ENCODE peak calls at places on chromosomes 1 and 21, in four cellular contexts. A is heart right ventricle, Q is uterus, R is SK-N-SH. C is an unnamed sample.

GRCh38 chr1:41533016-41533730 is 48.7 kb upstream of the EDN2 start:
- DNase-seq in A (no peak), Q (peak; percentile 2), R (no peak), C (no peak)

GRCh38 chr1:65979145-65979544 is 186.4 kb downstream of the PDE4B start:
- DNase-seq in A (no peak), Q (no peak), R (no peak), C (peak; percentile 20)

GRCh38 chr21:39316729-39317128 is 3.3 kb upstream of the BRWD1 start:
- DNase-seq in A (no peak), Q (no peak), R (no peak), C (no peak)

GRCh38 chr1:226749467-226749866 is 10.4 kb upstream of the ITPKB start:
- DNase-seq in A (no peak), Q (no peak), R (no peak), C (no peak)

GRCh38 chr1:247337250-247337746 is 5.6 kb upstream of the ZNF496 start:
- DNase-seq in A (no peak), Q (peak; percentile 53), R (no peak), C (no peak)

GRCh38 chr1:56376188-56376984 is 203.0 kb downstream of the PLPP3 start:
- DNase-seq in A (peak; percentile 41), Q (peak; percentile 71), R (peak; percentile 6), C (no peak)

GRCh38 chr1:153030895-153031294 is at the start of gene SPRR1B:
- DNase-seq in A (no peak), Q (no peak), R (no peak), C (no peak)

GRCh38 chr1:119948342-119949214 is 52.3 kb upstream of the ADAM30 start:
- DNase-seq in A (peak; percentile 79), Q (peak; percentile 81), R (peak; percentile 51), C (peak; percentile 88)

GRCh38 chr1:166511754-166512153 is 327.5 kb upstream of the POGK start:
- DNase-seq in A (no peak), Q (no peak), R (no peak), C (no peak)

GRCh38 chr1:106717561-106717960 is 338.9 kb upstream of the PRMT6 start:
- DNase-seq in A (no peak), Q (no peak), R (no peak), C (no peak)

DNA sequence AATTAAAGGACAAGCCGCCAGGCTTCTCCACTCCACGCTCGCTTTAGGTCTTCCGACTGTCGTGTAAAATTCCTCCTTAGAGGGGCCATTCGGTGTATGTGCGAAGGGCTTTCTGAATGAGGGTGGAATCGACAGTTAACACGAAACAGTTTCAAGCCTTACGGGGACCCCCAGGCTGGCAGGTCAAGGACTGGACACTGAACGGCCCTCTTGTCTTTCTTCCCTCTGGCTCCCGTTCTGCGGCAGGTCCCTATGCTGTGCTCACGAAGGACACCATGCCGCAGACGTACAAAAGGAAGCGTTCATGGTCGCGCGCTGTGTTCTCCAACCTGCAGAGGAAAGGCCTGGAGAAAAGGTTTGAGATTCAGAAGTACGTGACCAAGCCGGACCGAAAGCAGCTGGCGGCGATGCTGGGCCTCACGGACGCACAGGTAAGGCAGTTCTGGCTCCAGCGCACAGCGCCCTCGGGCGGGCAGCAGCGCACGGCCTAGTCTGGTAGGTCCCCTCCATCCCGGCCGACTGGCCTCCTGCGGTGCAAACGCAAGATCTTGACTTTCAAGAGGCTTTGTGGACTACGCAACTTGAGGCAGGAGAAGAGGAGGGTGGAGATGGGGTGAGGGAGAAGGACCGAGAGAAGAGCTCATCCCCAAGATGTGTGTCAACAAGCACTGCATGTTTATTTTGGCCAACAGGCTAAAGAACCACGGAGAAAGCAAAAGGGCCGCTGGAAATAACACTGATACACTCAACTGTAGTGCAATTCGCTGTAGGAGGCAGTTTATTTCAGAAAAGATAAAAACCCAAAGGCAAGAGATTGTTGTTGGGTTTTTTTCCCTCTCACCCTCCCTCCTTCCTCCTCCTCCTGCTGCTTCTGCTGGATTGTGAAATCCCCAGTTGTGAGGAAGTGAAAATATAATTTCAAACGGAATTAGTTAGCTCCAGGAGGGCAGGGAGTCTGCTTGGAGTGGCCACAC is 3.0 kb downstream of the HLX start:
- DNase-seq in A (peak; percentile 47), Q (no peak), R (peak; percentile 13), C (peak; percentile 68)
- TF ChIP-seq CTCF in A (peak; percentile 32), Q (no peak), R (no peak), C (no peak)

DNA sequence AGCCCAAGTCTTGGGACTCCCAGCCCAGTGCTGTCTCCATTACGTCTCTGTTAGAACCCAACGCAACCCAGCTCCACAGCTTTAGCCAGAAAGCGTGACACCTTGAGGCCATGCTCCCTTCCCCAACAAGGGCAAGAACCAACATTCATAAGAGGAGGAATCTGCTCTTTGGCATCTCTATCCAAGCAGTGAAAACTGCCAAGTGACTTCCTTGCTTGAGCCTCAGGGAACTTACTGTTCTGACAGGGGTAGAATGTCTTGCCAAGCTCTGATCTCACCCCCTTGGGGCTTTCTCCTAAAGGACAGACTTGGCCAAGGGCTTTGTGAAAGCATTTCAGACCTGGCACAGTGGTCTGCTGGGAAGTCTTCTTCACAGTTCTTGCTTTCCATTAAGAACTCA is 56.6 kb downstream of the SYT6 start:
- DNase-seq in A (no peak), Q (no peak), R (no peak), C (no peak)
- TF ChIP-seq CTCF in A (no peak), Q (no peak), R (no peak), C (no peak)

GRCh38 chr1:1436634-1437032 is 1.1 kb downstream of the VWA1 start:
- DNase-seq in A (no peak), Q (no peak), R (no peak), C (no peak)

GRCh38 chr1:1438531-1439381 is 3.3 kb downstream of the VWA1 start:
- DNase-seq in A (no peak), Q (peak; percentile 21), R (peak; percentile 32), C (no peak)

GRCh38 chr1:1437033-1437903 is 1.8 kb downstream of the VWA1 start:
- DNase-seq in A (no peak), Q (peak; percentile 15), R (peak; percentile 34), C (no peak)

GRCh38 chr1:1439550-1440261 is 4.2 kb downstream of the VWA1 start:
- DNase-seq in A (no peak), Q (no peak), R (peak; percentile 30), C (no peak)

GRCh38 chr1:1437904-1438376 is 2.5 kb downstream of the VWA1 start:
- DNase-seq in A (no peak), Q (no peak), R (peak; percentile 19), C (no peak)
- TF ChIP-seq CTCF in A (no peak), Q (no peak), R (no peak), C (no peak)

GRCh38 chr1:3423245-3423829 is 31.1 kb upstream of the ARHGEF16 start:
- DNase-seq in A (peak; percentile 88), Q (peak; percentile 31), R (no peak), C (no peak)
- TF ChIP-seq CTCF in A (no peak), Q (no peak), R (no peak), C (no peak)

GRCh38 chr1:231363624-231364023 is 25.5 kb downstream of the SPRTN start:
- DNase-seq in A (no peak), Q (no peak), R (no peak), C (no peak)

GRCh38 chr1:231374394-231374793 is 36.3 kb downstream of the SPRTN start:
- DNase-seq in A (no peak), Q (no peak), R (no peak), C (no peak)

GRCh38 chr1:231372501-231372900 is 34.4 kb downstream of the SPRTN start:
- DNase-seq in A (no peak), Q (no peak), R (no peak), C (no peak)

GRCh38 chr1:231369282-231369681 is 31.2 kb downstream of the SPRTN start:
- DNase-seq in A (no peak), Q (no peak), R (no peak), C (no peak)
- TF ChIP-seq CTCF in A (peak; percentile 15), Q (no peak), R (peak; percentile 37), C (no peak)

C was measured in glutamatergic neuron.